ENCODE peak calls at places on chromosomes 7 and 10, in four cellular contexts. Z, T, I and X are unnamed samples.

GRCh38 chr7:137962875-137963507 is 38.9 kb downstream of the CREB3L2 start:
- DNase-seq in Z (no peak), T (no peak), I (no peak), X (no peak)

GRCh38 chr7:2837476-2837875 is 6.6 kb downstream of the GNA12 start:
- DNase-seq in Z (no peak), T (no peak), I (no peak), X (no peak)

GRCh38 chr7:150971242-150972048 is 6.7 kb downstream of the KCNH2 start:
- DNase-seq in Z (no peak), T (no peak), I (no peak), X (no peak)

GRCh38 chr7:155576900-155577508 is 30.6 kb upstream of the CNPY1 start:
- DNase-seq in Z (no peak), T (no peak), I (peak), X (no peak)

GRCh38 chr7:134755422-134756022 is 23.9 kb upstream of the CALD1 start:
- DNase-seq in Z (no peak), T (no peak), I (peak), X (peak)

GRCh38 chr7:131689662-131690234 is 133.3 kb upstream of the PODXL start:
- DNase-seq in Z (no peak), T (no peak), I (no peak), X (no peak)

GRCh38 chr10:98446656-98447221 is at the start of gene HPS1:
- DNase-seq in Z (peak), T (peak), I (peak), X (no peak)

GRCh38 chr7:155840909-155841308 is 28.6 kb upstream of the SHH start:
- DNase-seq in Z (no peak), T (no peak), I (no peak), X (no peak)

GRCh38 chr7:77570330-77571011 is 33.4 kb downstream of the PTPN12 start:
- DNase-seq in Z (peak), T (no peak), I (no peak), X (no peak)

GRCh38 chr10:125977206-125977605 is 80.8 kb downstream of the FANK1 start:
- DNase-seq in Z (no peak), T (no peak), I (no peak), X (no peak)

GRCh38 chr7:94212160-94212559 is 182.5 kb upstream of the COL1A2 start:
- DNase-seq in Z (no peak), T (no peak), I (no peak), X (no peak)

GRCh38 chr7:84248843-84249242 is 54.3 kb upstream of the SEMA3A start:
- DNase-seq in Z (no peak), T (no peak), I (no peak), X (no peak)

GRCh38 chr10:79130846-79131245 is 62.1 kb downstream of the ZMIZ1 start:
- DNase-seq in Z (no peak), T (no peak), I (no peak), X (no peak)

GRCh38 chr10:47028466-47028865 is 117.2 kb downstream of the PTPN20 start:
- DNase-seq in Z (no peak), T (peak), I (no peak), X (peak)

DNA sequence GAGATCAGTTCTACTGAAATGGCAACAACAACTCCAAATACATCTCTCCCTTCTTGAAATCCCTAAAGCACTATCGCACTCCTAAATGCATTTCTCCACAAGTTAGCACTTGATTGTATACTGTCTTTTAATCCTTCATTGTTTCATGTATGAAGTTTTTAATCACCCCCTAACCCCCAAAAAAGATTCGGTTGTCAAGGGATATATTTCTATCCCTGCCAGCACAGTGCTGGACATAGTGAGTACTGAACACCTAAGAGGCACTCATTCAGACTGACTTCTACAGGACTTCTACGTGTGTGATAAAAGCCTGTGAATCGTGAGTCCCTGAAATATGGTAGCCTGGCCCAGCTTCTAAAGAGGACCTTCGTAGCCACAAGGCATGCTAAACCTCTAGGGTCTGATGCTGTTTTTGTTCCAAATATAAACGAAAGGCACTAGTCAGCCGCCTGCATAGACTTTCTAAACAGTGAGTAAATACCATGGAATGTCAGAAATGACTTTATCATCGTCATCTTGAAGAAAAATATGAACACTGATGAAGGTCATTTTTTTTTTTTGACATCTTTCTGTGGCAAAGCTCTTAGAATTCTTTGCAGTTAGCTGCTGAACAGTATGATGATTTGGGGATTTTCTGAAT is 14.6 kb upstream of the ZSCAN21 start:
- DNase-seq in Z (no peak), T (no peak), I (no peak), X (no peak)
- H3K27ac ChIP-seq in Z (no peak), T (no peak), I (peak), X (no peak)

DNA sequence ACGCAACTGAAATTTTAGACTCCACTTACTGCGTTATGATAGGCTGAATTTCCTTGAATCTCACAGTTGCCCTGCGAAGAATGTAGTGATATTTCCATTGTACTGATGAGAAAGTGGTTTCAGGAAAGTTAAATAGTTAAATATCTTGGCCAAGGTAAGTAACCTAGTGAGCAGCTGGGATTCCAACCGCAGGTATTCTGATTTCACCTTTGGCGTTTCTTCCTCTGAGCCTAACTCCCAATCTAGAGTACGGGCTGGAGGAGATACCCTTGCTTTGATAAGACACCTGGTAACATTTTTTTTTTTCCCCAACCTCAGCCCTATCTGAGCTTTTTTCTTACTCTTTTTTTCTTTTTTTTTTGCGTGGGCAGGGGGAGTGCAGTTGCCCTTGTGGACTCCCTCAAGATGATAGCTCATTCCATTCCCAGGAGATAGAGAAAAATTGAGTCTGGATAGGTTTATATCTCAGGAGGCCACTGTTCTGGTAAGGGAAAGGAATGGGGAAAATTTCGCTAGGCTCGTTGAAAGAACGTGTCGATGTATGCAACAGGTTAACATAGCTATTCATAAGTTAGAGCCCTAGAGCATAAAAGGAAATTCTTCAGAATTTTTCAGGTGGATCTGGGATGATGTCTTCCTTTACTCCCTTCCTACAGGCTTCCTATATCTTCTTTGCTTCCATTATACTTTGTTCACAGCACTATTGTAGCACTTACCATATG is 3.1 kb upstream of the TAS2R38 start:
- DNase-seq in Z (no peak), T (no peak), I (no peak), X (no peak)
- H3K4me3 ChIP-seq in Z (no peak), T (no peak), I (no peak), X (peak)

DNA sequence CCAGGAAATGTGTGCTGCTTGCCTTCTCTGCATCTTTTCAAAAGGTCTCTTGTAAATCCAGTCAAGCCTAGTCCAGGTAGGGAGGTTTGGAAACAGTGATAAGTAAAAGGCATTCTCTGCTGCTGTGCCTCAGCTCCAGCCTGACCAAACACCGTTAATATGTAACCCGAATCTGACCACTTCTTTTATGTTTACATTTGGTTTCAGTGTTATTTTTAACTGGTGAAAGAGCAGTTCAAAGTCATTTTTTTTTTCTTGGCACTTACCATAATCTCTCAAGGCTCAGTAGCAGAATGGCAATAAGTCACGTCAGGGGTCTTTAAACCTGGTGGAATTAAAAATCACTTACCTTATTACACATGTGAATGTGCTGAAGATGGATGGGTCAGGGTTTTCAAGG is 216.8 kb downstream of the PTEN start:
- DNase-seq in Z (no peak), T (no peak), I (peak), X (no peak)
- H3K27ac ChIP-seq in Z (no peak), T (peak), I (peak), X (no peak)

DNA sequence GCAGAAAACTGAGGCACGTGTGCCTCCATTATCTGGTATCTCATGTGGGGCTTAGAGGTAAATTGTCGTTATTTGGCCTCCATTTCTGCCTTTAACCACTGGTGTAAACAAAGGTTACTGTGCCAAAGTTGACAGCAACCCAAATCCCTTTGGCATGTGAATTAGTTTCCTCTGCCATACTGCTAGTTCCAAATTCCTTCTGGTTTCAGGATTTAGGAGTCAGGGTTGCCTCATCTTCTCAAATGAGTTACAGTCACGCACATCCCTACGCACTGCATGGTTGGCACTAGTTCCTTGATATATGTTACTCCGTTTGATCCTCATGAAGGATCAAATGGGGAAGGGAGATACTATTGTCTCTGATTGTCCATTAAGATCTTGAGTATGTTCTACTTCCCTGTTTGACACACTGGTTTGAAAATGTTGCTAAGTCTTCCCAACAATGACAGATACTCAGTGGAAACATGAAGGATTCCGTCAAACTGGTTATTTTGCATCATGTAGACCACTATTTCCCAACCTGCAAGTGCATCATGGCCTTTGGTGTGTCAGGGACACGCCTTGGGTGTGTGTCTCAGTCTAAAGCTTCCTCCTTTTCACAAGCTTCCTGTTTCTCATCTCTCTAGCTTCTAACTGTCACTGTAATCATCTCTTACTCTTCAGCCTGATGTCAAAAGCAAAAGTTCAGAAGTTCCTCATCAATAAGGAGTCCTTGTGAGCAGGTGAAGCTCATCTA is at the start of gene LIPN:
- DNase-seq in Z (peak), T (no peak), I (no peak), X (no peak)
- H3K4me3 ChIP-seq in Z (no peak), T (no peak), I (no peak), X (no peak)